ENCODE peak calls at places on chromosome 13, in seven cellular contexts. K, W, S, Q, H, F and X are unnamed samples.

GRCh38 chr13:50154697-50155096 is 139.5 kb downstream of the KCNRG start:
- DNase-seq in K (no peak), W (no peak), S (no peak), Q (no peak), H (no peak), F (no peak), X (no peak)

GRCh38 chr13:31274345-31274870 is 74.6 kb downstream of the B3GLCT start:
- DNase-seq in K (no peak), W (no peak), S (no peak), Q (no peak), H (no peak), F (peak), X (no peak)

GRCh38 chr13:72246396-72246795 is 379.4 kb upstream of the DACH1 start:
- DNase-seq in K (no peak), W (no peak), S (no peak), Q (no peak), H (peak), F (no peak), X (no peak)

GRCh38 chr13:31781064-31781463 is 41.7 kb downstream of the RXFP2 start:
- DNase-seq in K (no peak), W (no peak), S (no peak), Q (no peak), H (no peak), F (peak), X (no peak)

GRCh38 chr13:79658333-79658975 is 177.5 kb downstream of the NDFIP2 start:
- DNase-seq in K (peak), W (no peak), S (peak), Q (no peak), H (no peak), F (no peak), X (no peak)

GRCh38 chr13:49540552-49540951 is 44.8 kb downstream of the PHF11 start:
- DNase-seq in K (peak), W (peak), S (peak), Q (no peak), H (no peak), F (peak), X (no peak)

GRCh38 chr13:74796126-74796643 is 662.0 kb upstream of the KLF12 start:
- DNase-seq in K (no peak), W (peak), S (no peak), Q (no peak), H (no peak), F (no peak), X (no peak)

GRCh38 chr13:77554079-77554478 is 18.6 kb downstream of the SCEL start:
- DNase-seq in K (no peak), W (no peak), S (no peak), Q (no peak), H (no peak), F (no peak), X (no peak)

GRCh38 chr13:43985437-43986051 is 105.8 kb downstream of the LACC1 start:
- DNase-seq in K (no peak), W (no peak), S (no peak), Q (no peak), H (no peak), F (no peak), X (no peak)

GRCh38 chr13:73366241-73366640 is 307.4 kb downstream of the KLF5 start:
- DNase-seq in K (no peak), W (no peak), S (no peak), Q (no peak), H (no peak), F (no peak), X (no peak)

GRCh38 chr13:45933203-45934014 is 81.9 kb upstream of the SIAH3 start:
- DNase-seq in K (no peak), W (no peak), S (no peak), Q (no peak), H (no peak), F (no peak), X (no peak)

GRCh38 chr13:24264976-24265375 is 44.4 kb upstream of the C1QTNF9 start:
- DNase-seq in K (no peak), W (no peak), S (no peak), Q (no peak), H (no peak), F (no peak), X (no peak)

GRCh38 chr13:92833071-92833470 is 393.5 kb upstream of the GPC6 start:
- DNase-seq in K (peak), W (peak), S (no peak), Q (no peak), H (no peak), F (peak), X (no peak)

GRCh38 chr13:73449258-73449657 is 390.5 kb downstream of the KLF5 start:
- DNase-seq in K (no peak), W (no peak), S (no peak), Q (no peak), H (no peak), F (peak), X (no peak)

GRCh38 chr13:99868767-99869166 is 102.8 kb downstream of the ZIC5 start:
- DNase-seq in K (no peak), W (no peak), S (no peak), Q (no peak), H (no peak), F (no peak), X (no peak)

GRCh38 chr13:48908381-48909087 is 67.2 kb upstream of the FNDC3A start:
- DNase-seq in K (no peak), W (peak), S (no peak), Q (no peak), H (no peak), F (peak), X (no peak)

GRCh38 chr13:113820813-113821651 is 42.8 kb downstream of the GAS6 start:
- DNase-seq in K (peak), W (peak), S (no peak), Q (no peak), H (peak), F (peak), X (peak)

GRCh38 chr13:79810671-79811070 is 329.7 kb downstream of the NDFIP2 start:
- DNase-seq in K (peak), W (peak), S (peak), Q (no peak), H (peak), F (peak), X (no peak)

GRCh38 chr13:94214979-94215378 is 264.5 kb downstream of the DCT start:
- DNase-seq in K (no peak), W (no peak), S (no peak), Q (no peak), H (no peak), F (no peak), X (no peak)

GRCh38 chr13:24842533-24843278 is 78.7 kb downstream of the RNF17 start:
- DNase-seq in K (peak), W (peak), S (no peak), Q (no peak), H (no peak), F (no peak), X (peak)

GRCh38 chr13:28822801-28823200 is 2.7 kb downstream of the MTUS2 start:
- DNase-seq in K (no peak), W (no peak), S (no peak), Q (no peak), H (no peak), F (no peak), X (no peak)

GRCh38 chr13:49388256-49388655 is 55.6 kb downstream of the CAB39L start:
- DNase-seq in K (no peak), W (no peak), S (no peak), Q (no peak), H (no peak), F (peak), X (no peak)

GRCh38 chr13:39379667-39380655 is 223.0 kb downstream of the LHFPL6 start:
- DNase-seq in K (no peak), W (no peak), S (no peak), Q (no peak), H (no peak), F (peak), X (no peak)

GRCh38 chr13:34970961-34971360 is 28.9 kb downstream of the NBEA start:
- DNase-seq in K (no peak), W (no peak), S (no peak), Q (no peak), H (no peak), F (no peak), X (no peak)

GRCh38 chr13:33514362-33514761 is 228.8 kb upstream of the STARD13 start:
- DNase-seq in K (no peak), W (no peak), S (peak), Q (peak), H (no peak), F (no peak), X (no peak)

GRCh38 chr13:73324842-73325241 is 266.0 kb downstream of the KLF5 start:
- DNase-seq in K (no peak), W (no peak), S (no peak), Q (no peak), H (no peak), F (no peak), X (no peak)

GRCh38 chr13:27281420-27281819 is 10.8 kb downstream of the RASL11A start:
- DNase-seq in K (no peak), W (no peak), S (no peak), Q (no peak), H (no peak), F (no peak), X (peak)

GRCh38 chr13:111470933-111471332 is 150.5 kb downstream of the TEX29 start:
- DNase-seq in K (no peak), W (no peak), S (no peak), Q (no peak), H (no peak), F (no peak), X (no peak)

GRCh38 chr13:102597029-102598015 is 536 bp downstream of the TPP2 start:
- DNase-seq in K (peak), W (peak), S (peak), Q (no peak), H (no peak), F (peak), X (peak)

GRCh38 chr13:31927219-31927653 is 104.3 kb upstream of the FRY start:
- DNase-seq in K (no peak), W (no peak), S (peak), Q (no peak), H (no peak), F (no peak), X (peak)

GRCh38 chr13:45823583-45823982 is 28.0 kb downstream of the SIAH3 start:
- DNase-seq in K (no peak), W (no peak), S (no peak), Q (no peak), H (no peak), F (no peak), X (no peak)

GRCh38 chr13:101917475-101917810 is 465.0 kb downstream of the ITGBL1 start:
- DNase-seq in K (no peak), W (no peak), S (peak), Q (peak), H (no peak), F (no peak), X (no peak)

GRCh38 chr13:80011448-80012212 is 329.3 kb downstream of the SPRY2 start:
- DNase-seq in K (no peak), W (no peak), S (no peak), Q (no peak), H (no peak), F (no peak), X (no peak)

GRCh38 chr13:21637296-21637695 is 33.3 kb upstream of the MICU2 start:
- DNase-seq in K (no peak), W (peak), S (no peak), Q (no peak), H (peak), F (peak), X (peak)

GRCh38 chr13:42720116-42720857 is 61.1 kb upstream of the FAM216B start:
- DNase-seq in K (peak), W (peak), S (no peak), Q (no peak), H (peak), F (peak), X (peak)

GRCh38 chr13:44904982-44905381 is 84.3 kb downstream of the NUFIP1 start:
- DNase-seq in K (peak), W (peak), S (no peak), Q (no peak), H (no peak), F (peak), X (peak)

DNA sequence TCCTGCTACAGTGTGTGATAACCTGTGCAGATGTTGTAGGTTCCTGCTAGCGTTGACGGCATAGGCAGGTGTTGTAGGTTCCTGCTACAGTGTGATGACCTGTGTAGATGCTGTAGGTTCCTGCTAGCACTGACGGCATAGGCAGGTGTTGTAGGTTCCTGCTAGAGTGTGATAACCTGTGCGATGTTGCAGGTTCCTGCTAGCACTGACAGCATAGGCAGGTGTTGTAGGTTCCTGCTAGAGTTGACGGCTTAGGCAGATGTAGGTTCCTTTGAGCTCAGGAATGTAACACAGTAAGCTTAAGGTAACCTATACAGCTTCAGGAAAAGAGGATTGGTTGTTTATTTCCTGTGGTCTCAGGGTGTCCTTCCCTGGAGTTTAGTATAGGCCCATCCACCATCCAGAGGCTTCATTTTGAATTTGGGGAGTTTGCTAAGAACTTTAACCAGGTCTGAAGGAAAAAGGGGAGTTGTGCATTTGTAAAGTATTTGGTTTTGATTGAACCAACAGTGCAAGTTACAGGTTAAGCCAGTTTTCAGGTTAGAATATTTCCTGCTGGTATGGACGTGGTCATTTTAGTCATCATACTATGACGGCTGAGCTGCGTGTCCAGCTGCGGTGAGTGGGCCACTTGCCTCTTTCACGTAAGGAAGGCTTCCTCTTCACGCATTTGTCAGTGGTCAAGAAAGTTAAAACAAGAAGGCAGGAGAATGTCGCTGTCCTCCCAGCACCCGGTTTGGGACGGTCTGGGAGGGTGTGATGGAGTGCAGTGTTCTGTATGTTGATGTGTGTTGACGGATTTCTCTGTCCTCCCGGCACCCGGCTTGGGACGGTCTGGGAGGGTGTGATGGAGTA is 53.8 kb downstream of the ATP11A start:
- DNase-seq in K (no peak), W (no peak), S (no peak), Q (no peak), H (no peak), F (no peak), X (no peak)
- H3K4me2 ChIP-seq in K (no peak), W (no peak), S (no peak), Q (no peak), H (no peak), F (no peak), X (no peak)

DNA sequence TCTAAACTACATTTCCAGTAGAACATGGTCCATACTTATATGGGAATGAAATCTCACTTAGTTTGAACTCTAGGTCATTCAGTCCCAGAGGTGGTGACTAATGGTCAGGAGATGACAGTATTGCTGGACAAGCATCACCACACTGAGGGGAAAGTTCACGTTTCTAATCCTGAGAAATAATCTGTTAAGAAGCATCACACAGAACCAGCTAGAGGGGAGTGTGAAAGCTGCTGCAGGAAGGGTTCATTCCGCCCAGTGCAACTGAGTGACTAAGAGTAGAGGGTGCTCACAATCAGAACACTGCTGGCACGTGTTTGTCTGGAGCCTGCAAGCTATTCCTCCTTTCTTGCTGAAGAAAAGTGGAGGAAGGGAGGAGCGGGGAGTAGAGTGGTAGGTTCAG is 2.7 kb downstream of the COL4A1 start:
- DNase-seq in K (peak), W (peak), S (no peak), Q (peak), H (no peak), F (peak), X (peak)
- H3K4me2 ChIP-seq in K (peak), W (peak), S (no peak), Q (no peak), H (no peak), F (peak), X (peak)

DNA sequence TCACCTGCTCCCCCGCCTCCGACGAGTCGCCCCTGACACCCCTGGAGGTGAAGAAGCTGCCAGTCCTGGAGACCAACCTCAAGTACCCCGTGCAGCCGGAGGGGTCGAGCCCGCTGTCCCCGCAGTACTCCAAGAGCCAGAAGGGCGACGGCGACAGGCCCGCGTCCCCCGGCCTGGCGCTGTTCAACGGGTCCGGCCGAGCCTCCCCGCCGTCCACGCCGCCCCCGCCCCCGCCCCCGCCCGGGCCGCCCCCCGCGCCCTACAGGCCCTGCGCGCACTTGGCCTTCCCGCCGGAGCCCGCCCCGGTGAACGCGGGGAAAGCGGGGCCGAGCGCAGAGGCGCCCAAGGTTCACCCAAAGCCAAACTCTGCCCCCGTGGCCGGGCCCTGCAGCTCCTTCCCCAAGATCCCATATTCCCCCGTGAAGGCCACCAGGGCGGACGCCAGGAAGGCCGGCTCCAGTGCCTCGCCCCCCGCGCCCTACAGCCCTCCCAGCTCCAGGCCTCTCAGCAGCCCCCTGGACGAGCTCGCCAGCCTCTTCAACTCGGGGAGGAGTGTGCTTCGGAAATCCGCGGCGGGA is 511.5 kb downstream of the MYO16 start:
- DNase-seq in K (no peak), W (no peak), S (no peak), Q (no peak), H (no peak), F (no peak), X (no peak)
- H3K4me2 ChIP-seq in K (no peak), W (no peak), S (no peak), Q (no peak), H (no peak), F (no peak), X (no peak)

GRCh38 chr13:110391273-110391672 is 84.2 kb downstream of the COL4A2 start:
- DNase-seq in K (peak), W (peak), S (no peak), Q (no peak), H (no peak), F (peak), X (no peak)

GRCh38 chr13:110382830-110383229 is 75.7 kb downstream of the COL4A2 start:
- DNase-seq in K (no peak), W (no peak), S (no peak), Q (no peak), H (no peak), F (no peak), X (no peak)

GRCh38 chr13:110390572-110390971 is 83.5 kb downstream of the COL4A2 start:
- DNase-seq in K (peak), W (peak), S (no peak), Q (no peak), H (no peak), F (peak), X (no peak)

GRCh38 chr13:110388141-110388943 is 81.3 kb downstream of the COL4A2 start:
- DNase-seq in K (peak), W (peak), S (no peak), Q (peak), H (no peak), F (peak), X (peak)

DNA sequence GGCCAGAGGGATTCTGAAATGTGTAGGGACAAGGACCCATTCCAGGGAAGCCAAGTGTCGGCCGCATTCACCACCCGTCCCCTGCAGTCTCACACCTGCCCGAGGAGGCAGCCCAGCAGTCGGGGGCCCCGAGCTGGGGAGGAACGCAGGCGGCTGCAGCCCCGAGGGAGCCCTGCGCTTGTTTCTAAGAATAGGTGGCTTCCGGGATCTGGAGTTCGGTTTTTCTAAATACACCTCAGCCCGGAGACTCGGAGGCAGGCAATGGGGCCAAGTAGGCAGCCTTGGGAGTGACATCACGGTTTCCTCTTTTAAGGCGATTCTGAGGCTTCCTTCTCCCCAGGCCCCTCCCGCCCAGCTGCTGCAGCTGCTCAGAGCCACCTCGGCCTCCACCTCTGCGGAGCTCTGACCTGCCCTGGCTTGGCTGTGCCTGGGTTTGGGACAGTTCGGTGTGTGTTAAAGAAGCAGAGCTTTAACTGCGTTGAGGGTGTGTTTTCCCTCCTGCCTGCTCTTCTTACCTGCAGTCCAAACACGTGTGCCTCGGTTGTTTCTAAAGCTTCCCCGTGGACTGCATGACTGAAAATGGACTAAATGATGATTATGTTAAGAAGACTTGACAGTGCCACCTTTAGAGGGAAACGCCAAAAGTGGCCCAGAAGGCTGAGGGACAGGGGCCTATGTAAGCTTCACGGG is 80.5 kb downstream of the COL4A2 start:
- DNase-seq in K (peak), W (peak), S (peak), Q (peak), H (no peak), F (peak), X (peak)
- H3K4me2 ChIP-seq in K (peak), W (peak), S (no peak), Q (no peak), H (peak), F (peak), X (peak)

GRCh38 chr13:20191311-20191901 is 1.3 kb downstream of the GJB2 start:
- DNase-seq in K (no peak), W (no peak), S (no peak), Q (no peak), H (no peak), F (no peak), X (no peak)
- H3K4me2 ChIP-seq in K (peak), W (no peak), S (peak), Q (peak), H (peak), F (no peak), X (peak)

GRCh38 chr13:40571338-40571737 is 95.1 kb downstream of the FOXO1 start:
- DNase-seq in K (no peak), W (no peak), S (no peak), Q (no peak), H (no peak), F (no peak), X (no peak)
- H3K4me2 ChIP-seq in K (no peak), W (no peak), S (no peak), Q (no peak), H (no peak), F (no peak), X (no peak)